ENCODE peak calls at places on chromosomes 16 and 17, in nine cellular contexts. One of them, this sample, is unnamed.

GRCh38 chr16:71626018-71626857 is at the start of gene MARVELD3:
- DNase-seq in activated naive CD4-positive, alpha-beta T cell treated with Interleukin-2 at 50 U/mL for 16 hours: peak
- DNase-seq in stimulated activated CD8-positive, alpha-beta memory T cell treated with anti-CD3 and anti-CD28 coated beads, Interleukin-7, amount 100 ng/mL, for 1 hour: no peak
- DNase-seq in left cardiac atrium: no peak
- DNase-seq in caudate nucleus: no peak
- DNase-seq in AG08395: no peak
- DNase-seq in brain pericyte: no peak
- DNase-seq in NCI-H1694 treated with DMSO at 0.1 percent for 48 hours: no peak
- DNase-seq in stimulated activated CD4-positive, alpha-beta T cell treated with anti-CD3 and anti-CD28 coated beads, Interleukin-1b, Interleukin-23, amount 100 ng/mL, for 4 hours: peak
- DNase-seq in this sample: peak

GRCh38 chr17:9195346-9195870 is 174.1 kb downstream of the NTN1 start:
- DNase-seq in NCI-H1694 treated with DMSO at 0.1 percent for 48 hours: peak
- DNase-seq in AG08395: no peak
- DNase-seq in brain pericyte: no peak
- DNase-seq in caudate nucleus: no peak
- DNase-seq in stimulated activated CD4-positive, alpha-beta T cell treated with anti-CD3 and anti-CD28 coated beads, Interleukin-1b, Interleukin-23, amount 100 ng/mL, for 4 hours: no peak
- DNase-seq in activated naive CD4-positive, alpha-beta T cell treated with Interleukin-2 at 50 U/mL for 16 hours: no peak
- DNase-seq in stimulated activated CD8-positive, alpha-beta memory T cell treated with anti-CD3 and anti-CD28 coated beads, Interleukin-7, amount 100 ng/mL, for 1 hour: no peak
- DNase-seq in left cardiac atrium: no peak
- DNase-seq in this sample: no peak

GRCh38 chr17:5580367-5580766 is 3.9 kb downstream of the NLRP1 start:
- DNase-seq in NCI-H1694 treated with DMSO at 0.1 percent for 48 hours: no peak
- DNase-seq in caudate nucleus: no peak
- DNase-seq in brain pericyte: no peak
- DNase-seq in AG08395: peak
- DNase-seq in stimulated activated CD4-positive, alpha-beta T cell treated with anti-CD3 and anti-CD28 coated beads, Interleukin-1b, Interleukin-23, amount 100 ng/mL, for 4 hours: no peak
- DNase-seq in left cardiac atrium: no peak
- DNase-seq in activated naive CD4-positive, alpha-beta T cell treated with Interleukin-2 at 50 U/mL for 16 hours: no peak
- DNase-seq in stimulated activated CD8-positive, alpha-beta memory T cell treated with anti-CD3 and anti-CD28 coated beads, Interleukin-7, amount 100 ng/mL, for 1 hour: no peak
- DNase-seq in this sample: no peak

GRCh38 chr17:49959183-49959935 is 9.6 kb upstream of the DLX4 start:
- DNase-seq in left cardiac atrium: no peak
- DNase-seq in stimulated activated CD4-positive, alpha-beta T cell treated with anti-CD3 and anti-CD28 coated beads, Interleukin-1b, Interleukin-23, amount 100 ng/mL, for 4 hours: no peak
- DNase-seq in activated naive CD4-positive, alpha-beta T cell treated with Interleukin-2 at 50 U/mL for 16 hours: no peak
- DNase-seq in brain pericyte: no peak
- DNase-seq in AG08395: no peak
- DNase-seq in stimulated activated CD8-positive, alpha-beta memory T cell treated with anti-CD3 and anti-CD28 coated beads, Interleukin-7, amount 100 ng/mL, for 1 hour: no peak
- DNase-seq in caudate nucleus: no peak
- DNase-seq in NCI-H1694 treated with DMSO at 0.1 percent for 48 hours: no peak
- DNase-seq in this sample: no peak

GRCh38 chr16:51025588-51026290 is 125.3 kb downstream of the SALL1 start:
- DNase-seq in activated naive CD4-positive, alpha-beta T cell treated with Interleukin-2 at 50 U/mL for 16 hours: no peak
- DNase-seq in left cardiac atrium: no peak
- DNase-seq in caudate nucleus: no peak
- DNase-seq in brain pericyte: no peak
- DNase-seq in stimulated activated CD8-positive, alpha-beta memory T cell treated with anti-CD3 and anti-CD28 coated beads, Interleukin-7, amount 100 ng/mL, for 1 hour: no peak
- DNase-seq in NCI-H1694 treated with DMSO at 0.1 percent for 48 hours: no peak
- DNase-seq in stimulated activated CD4-positive, alpha-beta T cell treated with anti-CD3 and anti-CD28 coated beads, Interleukin-1b, Interleukin-23, amount 100 ng/mL, for 4 hours: no peak
- DNase-seq in AG08395: no peak
- DNase-seq in this sample: no peak

GRCh38 chr16:12229759-12230594 is 253.4 kb downstream of the SNX29 start:
- DNase-seq in stimulated activated CD8-positive, alpha-beta memory T cell treated with anti-CD3 and anti-CD28 coated beads, Interleukin-7, amount 100 ng/mL, for 1 hour: no peak
- DNase-seq in caudate nucleus: no peak
- DNase-seq in left cardiac atrium: no peak
- DNase-seq in brain pericyte: no peak
- DNase-seq in activated naive CD4-positive, alpha-beta T cell treated with Interleukin-2 at 50 U/mL for 16 hours: no peak
- DNase-seq in NCI-H1694 treated with DMSO at 0.1 percent for 48 hours: peak
- DNase-seq in stimulated activated CD4-positive, alpha-beta T cell treated with anti-CD3 and anti-CD28 coated beads, Interleukin-1b, Interleukin-23, amount 100 ng/mL, for 4 hours: no peak
- DNase-seq in AG08395: peak
- DNase-seq in this sample: no peak

GRCh38 chr16:70561623-70562022 is 38.0 kb downstream of the SF3B3 start:
- DNase-seq in left cardiac atrium: no peak
- DNase-seq in activated naive CD4-positive, alpha-beta T cell treated with Interleukin-2 at 50 U/mL for 16 hours: no peak
- DNase-seq in NCI-H1694 treated with DMSO at 0.1 percent for 48 hours: no peak
- DNase-seq in caudate nucleus: no peak
- DNase-seq in AG08395: no peak
- DNase-seq in brain pericyte: no peak
- DNase-seq in stimulated activated CD8-positive, alpha-beta memory T cell treated with anti-CD3 and anti-CD28 coated beads, Interleukin-7, amount 100 ng/mL, for 1 hour: no peak
- DNase-seq in stimulated activated CD4-positive, alpha-beta T cell treated with anti-CD3 and anti-CD28 coated beads, Interleukin-1b, Interleukin-23, amount 100 ng/mL, for 4 hours: no peak
- DNase-seq in this sample: no peak

GRCh38 chr17:1647802-1648581 is 1.7 kb downstream of the RILP start:
- DNase-seq in AG08395: no peak
- DNase-seq in stimulated activated CD4-positive, alpha-beta T cell treated with anti-CD3 and anti-CD28 coated beads, Interleukin-1b, Interleukin-23, amount 100 ng/mL, for 4 hours: no peak
- DNase-seq in left cardiac atrium: no peak
- DNase-seq in activated naive CD4-positive, alpha-beta T cell treated with Interleukin-2 at 50 U/mL for 16 hours: no peak
- DNase-seq in brain pericyte: no peak
- DNase-seq in NCI-H1694 treated with DMSO at 0.1 percent for 48 hours: peak
- DNase-seq in caudate nucleus: no peak
- DNase-seq in stimulated activated CD8-positive, alpha-beta memory T cell treated with anti-CD3 and anti-CD28 coated beads, Interleukin-7, amount 100 ng/mL, for 1 hour: no peak
- DNase-seq in this sample: no peak

GRCh38 chr17:77436481-77436880 is 295.7 kb downstream of the SEC14L1 start:
- DNase-seq in AG08395: no peak
- DNase-seq in stimulated activated CD8-positive, alpha-beta memory T cell treated with anti-CD3 and anti-CD28 coated beads, Interleukin-7, amount 100 ng/mL, for 1 hour: no peak
- DNase-seq in NCI-H1694 treated with DMSO at 0.1 percent for 48 hours: no peak
- DNase-seq in left cardiac atrium: no peak
- DNase-seq in stimulated activated CD4-positive, alpha-beta T cell treated with anti-CD3 and anti-CD28 coated beads, Interleukin-1b, Interleukin-23, amount 100 ng/mL, for 4 hours: no peak
- DNase-seq in brain pericyte: no peak
- DNase-seq in activated naive CD4-positive, alpha-beta T cell treated with Interleukin-2 at 50 U/mL for 16 hours: no peak
- DNase-seq in caudate nucleus: no peak
- DNase-seq in this sample: no peak

GRCh38 chr17:67467500-67468481 is 90.7 kb downstream of the PITPNC1 start:
- DNase-seq in caudate nucleus: no peak
- DNase-seq in activated naive CD4-positive, alpha-beta T cell treated with Interleukin-2 at 50 U/mL for 16 hours: no peak
- DNase-seq in NCI-H1694 treated with DMSO at 0.1 percent for 48 hours: peak
- DNase-seq in stimulated activated CD4-positive, alpha-beta T cell treated with anti-CD3 and anti-CD28 coated beads, Interleukin-1b, Interleukin-23, amount 100 ng/mL, for 4 hours: no peak
- DNase-seq in brain pericyte: no peak
- DNase-seq in AG08395: peak
- DNase-seq in left cardiac atrium: no peak
- DNase-seq in stimulated activated CD8-positive, alpha-beta memory T cell treated with anti-CD3 and anti-CD28 coated beads, Interleukin-7, amount 100 ng/mL, for 1 hour: no peak
- DNase-seq in this sample: no peak

GRCh38 chr16:4699030-4699556 is 5.7 kb downstream of the NUDT16L1 start:
- DNase-seq in left cardiac atrium: no peak
- DNase-seq in activated naive CD4-positive, alpha-beta T cell treated with Interleukin-2 at 50 U/mL for 16 hours: no peak
- DNase-seq in caudate nucleus: no peak
- DNase-seq in NCI-H1694 treated with DMSO at 0.1 percent for 48 hours: no peak
- DNase-seq in brain pericyte: no peak
- DNase-seq in AG08395: no peak
- DNase-seq in stimulated activated CD8-positive, alpha-beta memory T cell treated with anti-CD3 and anti-CD28 coated beads, Interleukin-7, amount 100 ng/mL, for 1 hour: no peak
- DNase-seq in stimulated activated CD4-positive, alpha-beta T cell treated with anti-CD3 and anti-CD28 coated beads, Interleukin-1b, Interleukin-23, amount 100 ng/mL, for 4 hours: no peak
- DNase-seq in this sample: no peak

GRCh38 chr17:11404431-11404830 is 163.4 kb downstream of the SHISA6 start:
- DNase-seq in AG08395: no peak
- DNase-seq in activated naive CD4-positive, alpha-beta T cell treated with Interleukin-2 at 50 U/mL for 16 hours: no peak
- DNase-seq in stimulated activated CD8-positive, alpha-beta memory T cell treated with anti-CD3 and anti-CD28 coated beads, Interleukin-7, amount 100 ng/mL, for 1 hour: no peak
- DNase-seq in caudate nucleus: no peak
- DNase-seq in brain pericyte: no peak
- DNase-seq in stimulated activated CD4-positive, alpha-beta T cell treated with anti-CD3 and anti-CD28 coated beads, Interleukin-1b, Interleukin-23, amount 100 ng/mL, for 4 hours: no peak
- DNase-seq in NCI-H1694 treated with DMSO at 0.1 percent for 48 hours: no peak
- DNase-seq in left cardiac atrium: no peak
- DNase-seq in this sample: no peak